ENCODE peak calls at places on chromosomes 13 and 19, in five cellular contexts. One of them, this sample, is unnamed.

GRCh38 chr13:98888222-98888889 is 89.5 kb downstream of the DOCK9 start:
- DNase-seq in endothelial cell: no peak
- DNase-seq in aorta: no peak
- DNase-seq in GM20000: no peak
- DNase-seq in stimulated activated CD8-positive, alpha-beta memory T cell treated with anti-CD3 and anti-CD28 coated beads, Interleukin-4, amount 100 ng/mL, for 24 hours: no peak
- DNase-seq in this sample: no peak

GRCh38 chr13:114045113-114045735 is 71.3 kb upstream of the C13orf46 start:
- DNase-seq in stimulated activated CD8-positive, alpha-beta memory T cell treated with anti-CD3 and anti-CD28 coated beads, Interleukin-4, amount 100 ng/mL, for 24 hours: no peak
- DNase-seq in endothelial cell: no peak
- DNase-seq in aorta: no peak
- DNase-seq in GM20000: no peak
- DNase-seq in this sample: no peak

GRCh38 chr19:30226464-30227070 is 145.6 kb upstream of the ZNF536 start:
- DNase-seq in aorta: no peak
- DNase-seq in GM20000: no peak
- DNase-seq in stimulated activated CD8-positive, alpha-beta memory T cell treated with anti-CD3 and anti-CD28 coated beads, Interleukin-4, amount 100 ng/mL, for 24 hours: no peak
- DNase-seq in endothelial cell: no peak
- DNase-seq in this sample: no peak

GRCh38 chr19:29702958-29703320 is 12.1 kb downstream of the C19orf12 start:
- DNase-seq in endothelial cell: no peak
- DNase-seq in stimulated activated CD8-positive, alpha-beta memory T cell treated with anti-CD3 and anti-CD28 coated beads, Interleukin-4, amount 100 ng/mL, for 24 hours: no peak
- DNase-seq in aorta: no peak
- DNase-seq in GM20000: no peak
- DNase-seq in this sample: no peak

GRCh38 chr19:35816262-35816661 is 3.6 kb upstream of the PRODH2 start:
- DNase-seq in GM20000: no peak
- DNase-seq in aorta: no peak
- DNase-seq in stimulated activated CD8-positive, alpha-beta memory T cell treated with anti-CD3 and anti-CD28 coated beads, Interleukin-4, amount 100 ng/mL, for 24 hours: no peak
- DNase-seq in endothelial cell: no peak
- DNase-seq in this sample: no peak

GRCh38 chr13:68467160-68467559 is 1237.0 kb upstream of the PCDH9 start:
- DNase-seq in aorta: no peak
- DNase-seq in GM20000: no peak
- DNase-seq in stimulated activated CD8-positive, alpha-beta memory T cell treated with anti-CD3 and anti-CD28 coated beads, Interleukin-4, amount 100 ng/mL, for 24 hours: no peak
- DNase-seq in endothelial cell: no peak
- DNase-seq in this sample: no peak

GRCh38 chr19:22527554-22527953 is 105.4 kb upstream of the ZNF98 start:
- DNase-seq in GM20000: no peak
- DNase-seq in stimulated activated CD8-positive, alpha-beta memory T cell treated with anti-CD3 and anti-CD28 coated beads, Interleukin-4, amount 100 ng/mL, for 24 hours: no peak
- DNase-seq in aorta: no peak
- DNase-seq in endothelial cell: no peak
- DNase-seq in this sample: no peak

GRCh38 chr13:26051231-26052135 is at the start of gene SHISA2:
- DNase-seq in stimulated activated CD8-positive, alpha-beta memory T cell treated with anti-CD3 and anti-CD28 coated beads, Interleukin-4, amount 100 ng/mL, for 24 hours: peak
- DNase-seq in endothelial cell: peak
- DNase-seq in aorta: peak
- DNase-seq in GM20000: peak
- DNase-seq in this sample: no peak

GRCh38 chr13:102580552-102581169 is 16.1 kb upstream of the TPP2 start:
- DNase-seq in stimulated activated CD8-positive, alpha-beta memory T cell treated with anti-CD3 and anti-CD28 coated beads, Interleukin-4, amount 100 ng/mL, for 24 hours: no peak
- DNase-seq in endothelial cell: peak
- DNase-seq in aorta: no peak
- DNase-seq in GM20000: peak
- DNase-seq in this sample: no peak

GRCh38 chr13:97521726-97522125 is 87.8 kb downstream of the RAP2A start:
- DNase-seq in stimulated activated CD8-positive, alpha-beta memory T cell treated with anti-CD3 and anti-CD28 coated beads, Interleukin-4, amount 100 ng/mL, for 24 hours: no peak
- DNase-seq in GM20000: no peak
- DNase-seq in aorta: no peak
- DNase-seq in endothelial cell: no peak
- DNase-seq in this sample: no peak

GRCh38 chr19:41521860-41522555 is 54.0 kb upstream of the CEACAM21 start:
- DNase-seq in aorta: no peak
- DNase-seq in GM20000: peak
- DNase-seq in endothelial cell: peak
- DNase-seq in stimulated activated CD8-positive, alpha-beta memory T cell treated with anti-CD3 and anti-CD28 coated beads, Interleukin-4, amount 100 ng/mL, for 24 hours: no peak
- DNase-seq in this sample: no peak

GRCh38 chr19:56748443-56748842 is 76.9 kb upstream of the ZNF835 start:
- DNase-seq in stimulated activated CD8-positive, alpha-beta memory T cell treated with anti-CD3 and anti-CD28 coated beads, Interleukin-4, amount 100 ng/mL, for 24 hours: no peak
- DNase-seq in GM20000: no peak
- DNase-seq in endothelial cell: no peak
- DNase-seq in aorta: no peak
- DNase-seq in this sample: no peak

GRCh38 chr19:35524181-35524838 is 3.8 kb downstream of the SBSN start:
- DNase-seq in stimulated activated CD8-positive, alpha-beta memory T cell treated with anti-CD3 and anti-CD28 coated beads, Interleukin-4, amount 100 ng/mL, for 24 hours: no peak
- DNase-seq in aorta: no peak
- DNase-seq in GM20000: no peak
- DNase-seq in endothelial cell: no peak
- DNase-seq in this sample: no peak

GRCh38 chr13:45670481-45670880 is 31.6 kb upstream of the CBY2 start:
- DNase-seq in endothelial cell: no peak
- DNase-seq in GM20000: no peak
- DNase-seq in stimulated activated CD8-positive, alpha-beta memory T cell treated with anti-CD3 and anti-CD28 coated beads, Interleukin-4, amount 100 ng/mL, for 24 hours: no peak
- DNase-seq in aorta: no peak
- DNase-seq in this sample: no peak

GRCh38 chr13:87999791-88000190 is 328.6 kb downstream of the SLITRK5 start:
- DNase-seq in endothelial cell: no peak
- DNase-seq in GM20000: no peak
- DNase-seq in aorta: no peak
- DNase-seq in stimulated activated CD8-positive, alpha-beta memory T cell treated with anti-CD3 and anti-CD28 coated beads, Interleukin-4, amount 100 ng/mL, for 24 hours: no peak
- DNase-seq in this sample: no peak

GRCh38 chr19:39916236-39916635 is 18.2 kb downstream of the FCGBP start:
- DNase-seq in GM20000: peak
- DNase-seq in stimulated activated CD8-positive, alpha-beta memory T cell treated with anti-CD3 and anti-CD28 coated beads, Interleukin-4, amount 100 ng/mL, for 24 hours: no peak
- DNase-seq in aorta: no peak
- DNase-seq in endothelial cell: no peak
- DNase-seq in this sample: no peak

GRCh38 chr13:113658836-113659235 is 838 bp upstream of the ATP4B start:
- DNase-seq in stimulated activated CD8-positive, alpha-beta memory T cell treated with anti-CD3 and anti-CD28 coated beads, Interleukin-4, amount 100 ng/mL, for 24 hours: no peak
- DNase-seq in endothelial cell: no peak
- DNase-seq in aorta: peak
- DNase-seq in GM20000: no peak
- DNase-seq in this sample: peak

GRCh38 chr19:47593860-47594259 is 15.1 kb upstream of the BICRA start:
- DNase-seq in endothelial cell: no peak
- DNase-seq in GM20000: no peak
- DNase-seq in stimulated activated CD8-positive, alpha-beta memory T cell treated with anti-CD3 and anti-CD28 coated beads, Interleukin-4, amount 100 ng/mL, for 24 hours: no peak
- DNase-seq in aorta: no peak
- DNase-seq in this sample: no peak

GRCh38 chr19:40633207-40633606 is 32.0 kb downstream of the LTBP4 start:
- DNase-seq in stimulated activated CD8-positive, alpha-beta memory T cell treated with anti-CD3 and anti-CD28 coated beads, Interleukin-4, amount 100 ng/mL, for 24 hours: no peak
- DNase-seq in aorta: no peak
- DNase-seq in GM20000: peak
- DNase-seq in endothelial cell: no peak
- DNase-seq in this sample: no peak

GRCh38 chr19:3012522-3013260 is 16.4 kb downstream of the TLE2 start:
- DNase-seq in endothelial cell: no peak
- DNase-seq in GM20000: no peak
- DNase-seq in aorta: no peak
- DNase-seq in stimulated activated CD8-positive, alpha-beta memory T cell treated with anti-CD3 and anti-CD28 coated beads, Interleukin-4, amount 100 ng/mL, for 24 hours: no peak
- DNase-seq in this sample: no peak

GRCh38 chr19:29665215-29665825 is at the start of gene PLEKHF1:
- DNase-seq in GM20000: peak
- DNase-seq in stimulated activated CD8-positive, alpha-beta memory T cell treated with anti-CD3 and anti-CD28 coated beads, Interleukin-4, amount 100 ng/mL, for 24 hours: peak
- DNase-seq in aorta: peak
- DNase-seq in endothelial cell: peak
- DNase-seq in this sample: peak

GRCh38 chr13:43985437-43986051 is 105.8 kb downstream of the LACC1 start:
- DNase-seq in aorta: no peak
- DNase-seq in stimulated activated CD8-positive, alpha-beta memory T cell treated with anti-CD3 and anti-CD28 coated beads, Interleukin-4, amount 100 ng/mL, for 24 hours: no peak
- DNase-seq in GM20000: no peak
- DNase-seq in endothelial cell: no peak
- DNase-seq in this sample: no peak